ENCODE peak calls at places on chromosomes 3 and 15, in ten cellular contexts. L is HT1080; Z is MV-4-11; P is stimulated activated naive CD8-positive, alpha-beta T cell treated with anti-CD3 and anti-CD28 coated beads, Interleukin-15, Interleukin-2, amounts not matched to agents 100 U/mL and 50 U/mL, for 24 hours; D is posterior cingulate gyrus; G is kidney glomerular epithelial cell; B is activated naive CD8-positive, alpha-beta T cell treated with anti-CD3 and anti-CD28 coated beads, Interleukin-2, amount 50 U/mL, for 24 hours; S is heart left ventricle; E is activated gamma-delta T cell; K is breast epithelium. X is an unnamed sample.
A peak's percentile ranks its signal among the peaks of the same experiment; 100 is the strongest.

GRCh38 chr3:112627419-112627818 is 13.5 kb downstream of the CCDC80 start:
- DNase-seq in L (no peak), Z (no peak), P (no peak), D (no peak), G (no peak), B (no peak), S (no peak), E (no peak), K (no peak), X (peak; percentile 56)

GRCh38 chr3:168589376-168589775 is 493.7 kb upstream of the GOLIM4 start:
- DNase-seq in L (no peak), Z (no peak), P (no peak), D (no peak), G (no peak), B (no peak), S (no peak), E (no peak), K (no peak), X (no peak)

GRCh38 chr3:106428565-106428994 is 559.8 kb upstream of the CBLB start:
- DNase-seq in L (peak; percentile 98), Z (peak; percentile 98), P (peak; percentile 33), D (no peak), G (peak; percentile 99), B (peak; percentile 20), S (peak; percentile 35), E (no peak), K (no peak), X (peak; percentile 30)

GRCh38 chr15:68409736-68410370 is 22.1 kb downstream of the ITGA11 start:
- DNase-seq in L (no peak), Z (no peak), P (no peak), D (no peak), G (no peak), B (no peak), S (no peak), E (no peak), K (no peak), X (no peak)

GRCh38 chr3:46393554-46394434 is 13.1 kb downstream of the CCR5AS start:
- DNase-seq in L (peak; percentile 43), Z (peak; percentile 85), P (no peak), D (no peak), G (no peak), B (no peak), S (no peak), E (no peak), K (no peak), X (no peak)

GRCh38 chr3:97070302-97070701 is 255.9 kb downstream of the EPHA6 start:
- DNase-seq in L (no peak), Z (no peak), P (no peak), D (no peak), G (no peak), B (no peak), S (no peak), E (no peak), K (no peak), X (no peak)

GRCh38 chr3:67858492-67858891 is 204.1 kb upstream of the SUCLG2 start:
- DNase-seq in L (no peak), Z (no peak), P (no peak), D (no peak), G (no peak), B (no peak), S (no peak), E (no peak), K (no peak), X (no peak)

GRCh38 chr15:88541709-88542341 is 4.7 kb downstream of the DET1 start:
- DNase-seq in L (no peak), Z (peak; percentile 21), P (no peak), D (no peak), G (no peak), B (no peak), S (no peak), E (no peak), K (no peak), X (no peak)

GRCh38 chr15:81890496-81890895 is 155.3 kb downstream of the MEX3B start:
- DNase-seq in L (no peak), Z (no peak), P (no peak), D (no peak), G (no peak), B (no peak), S (no peak), E (no peak), K (no peak), X (no peak)

X was measured in left ventricle myocardium superior.